ENCODE peak calls at places on chromosomes 16 and 17, in four cellular contexts. Z, B, K and J are unnamed samples.

GRCh38 chr17:58060596-58061191 is 22.5 kb upstream of the DYNLL2 start:
- DNase-seq in Z (peak), B (peak), K (no peak), J (no peak)

GRCh38 chr17:50672831-50673551 is 34.7 kb downstream of the ANKRD40 start:
- DNase-seq in Z (peak), B (no peak), K (no peak), J (no peak)

GRCh38 chr16:67825906-67826305 is 16.2 kb upstream of the THAP11 start:
- DNase-seq in Z (no peak), B (no peak), K (no peak), J (no peak)

GRCh38 chr16:77922355-77922754 is 100.0 kb upstream of the CLEC3A start:
- DNase-seq in Z (no peak), B (no peak), K (no peak), J (no peak)

GRCh38 chr16:12110361-12111107 is 134.0 kb downstream of the SNX29 start:
- DNase-seq in Z (no peak), B (no peak), K (no peak), J (no peak)

GRCh38 chr16:18800674-18801196 is 614 bp downstream of the ARL6IP1 start:
- DNase-seq in Z (no peak), B (no peak), K (no peak), J (no peak)

GRCh38 chr17:63550816-63551639 is 751 bp downstream of the DCAF7 start:
- DNase-seq in Z (no peak), B (no peak), K (no peak), J (no peak)

GRCh38 chr17:27070836-27071235 is 223.1 kb upstream of the WSB1 start:
- DNase-seq in Z (no peak), B (no peak), K (no peak), J (no peak)

GRCh38 chr16:56629531-56629930 is 2.9 kb upstream of the MT1M start:
- DNase-seq in Z (no peak), B (no peak), K (no peak), J (no peak)

GRCh38 chr16:87700406-87701065 is 65.2 kb downstream of the KLHDC4 start:
- DNase-seq in Z (no peak), B (no peak), K (no peak), J (no peak)

GRCh38 chr16:89575247-89576172 is at the start of gene CPNE7:
- DNase-seq in Z (no peak), B (no peak), K (no peak), J (no peak)

GRCh38 chr17:32722733-32723132 is 154.2 kb downstream of the MYO1D start:
- DNase-seq in Z (no peak), B (no peak), K (no peak), J (no peak)

GRCh38 chr16:24328835-24329418 is 72.8 kb downstream of the CACNG3 start:
- DNase-seq in Z (no peak), B (no peak), K (no peak), J (no peak)

GRCh38 chr16:81204794-81205680 is 33.5 kb upstream of the BCO1 start:
- DNase-seq in Z (no peak), B (no peak), K (no peak), J (no peak)

GRCh38 chr17:83133302-83134121 is 54.1 kb downstream of the METRNL start:
- DNase-seq in Z (peak), B (no peak), K (no peak), J (peak)

GRCh38 chr16:82639666-82640336 is 13.0 kb downstream of the CDH13 start:
- DNase-seq in Z (no peak), B (peak), K (no peak), J (no peak)

GRCh38 chr17:31674305-31674704 is 184.7 kb downstream of the COPRS start:
- DNase-seq in Z (no peak), B (no peak), K (no peak), J (no peak)

GRCh38 chr16:72309001-72309400 is 137.0 kb upstream of the PMFBP1 start:
- DNase-seq in Z (no peak), B (no peak), K (no peak), J (no peak)

GRCh38 chr17:17042851-17043667 is 802 bp downstream of the MPRIP start:
- DNase-seq in Z (peak), B (no peak), K (peak), J (peak)

GRCh38 chr17:69779378-69780214 is 295.4 kb upstream of the KCNJ16 start:
- DNase-seq in Z (no peak), B (no peak), K (no peak), J (no peak)

GRCh38 chr16:29877266-29877961 is 14.4 kb upstream of the CDIPT start:
- DNase-seq in Z (no peak), B (peak), K (peak), J (no peak)

DNA sequence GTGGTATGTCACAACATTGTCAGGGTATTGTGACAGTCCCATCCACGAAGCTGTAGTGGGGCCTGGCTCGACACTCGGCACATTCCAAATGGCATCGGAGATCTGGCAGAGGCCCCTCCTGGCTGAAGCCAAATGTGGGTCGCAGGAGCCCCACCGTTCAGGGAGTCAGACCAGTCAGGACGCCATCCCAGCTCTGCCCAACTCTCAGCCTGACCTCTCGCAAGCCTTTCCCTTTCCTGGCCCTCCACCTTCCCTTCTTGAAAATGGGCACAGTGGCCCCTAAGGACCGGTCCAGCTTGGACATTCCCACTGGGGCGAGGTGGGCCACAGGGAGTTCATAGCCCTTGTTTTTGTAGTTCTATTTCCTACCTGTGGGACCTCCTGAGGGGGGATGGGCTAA is 1.6 kb downstream of the NATD1 start:
- DNase-seq in Z (no peak), B (no peak), K (no peak), J (no peak)
- H3K27ac ChIP-seq in Z (peak), B (no peak), K (no peak), J (peak)

GRCh38 chr17:8151120-8151640 is 1.0 kb downstream of the PER1 start:
- DNase-seq in Z (no peak), B (peak), K (peak), J (peak)
- TF ChIP-seq CTCF in Z (peak), B (no peak), K (no peak), J (no peak)

GRCh38 chr16:4051591-4051990 is 64.7 kb downstream of the ADCY9 start:
- DNase-seq in Z (no peak), B (no peak), K (no peak), J (no peak)
- H3K27ac ChIP-seq in Z (peak), B (no peak), K (no peak), J (no peak)

GRCh38 chr17:75720656-75721462 is at the start of gene ITGB4:
- DNase-seq in Z (peak), B (peak), K (peak), J (no peak)
- TF ChIP-seq CTCF in Z (no peak), B (no peak), K (no peak), J (no peak)

DNA sequence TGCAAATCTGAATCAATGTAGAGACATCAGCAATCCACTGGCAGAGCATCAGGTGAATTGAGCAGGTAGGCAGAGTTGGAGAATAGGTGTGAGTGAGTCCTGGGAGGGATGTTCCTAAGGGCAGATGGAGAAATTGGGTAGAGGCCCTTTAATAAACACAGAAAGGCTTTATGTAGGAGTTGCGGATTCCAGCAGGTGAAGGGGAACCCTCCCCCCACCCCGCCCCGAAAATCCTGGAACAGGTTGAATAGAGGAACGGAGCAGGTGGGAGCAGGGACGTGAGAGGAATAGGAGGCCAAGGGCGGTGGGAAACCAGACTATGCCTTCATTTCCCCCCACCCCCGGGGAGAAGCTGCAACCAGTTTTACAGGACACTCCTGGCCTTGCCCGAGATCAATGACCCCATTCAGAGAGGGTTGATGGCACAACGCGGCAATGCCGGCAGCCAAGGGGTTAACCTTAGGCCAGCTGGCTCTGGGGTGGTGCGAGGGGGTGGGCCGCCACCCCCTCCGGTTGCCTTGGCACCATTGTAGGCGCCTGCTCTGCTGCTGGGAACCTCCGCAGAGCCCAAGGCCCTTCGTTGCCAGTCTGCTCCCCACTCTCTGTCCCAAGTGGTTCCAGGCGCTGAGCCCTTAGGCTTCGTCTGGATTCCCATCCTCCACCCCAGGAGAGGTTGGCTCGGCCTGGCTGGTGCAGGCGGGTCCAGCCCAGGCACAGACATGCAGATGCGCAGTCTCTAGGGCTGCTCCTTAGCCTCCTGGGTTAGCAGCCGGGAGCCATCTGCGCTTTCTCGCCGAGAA is 814 bp upstream of the RUNDC3A start:
- DNase-seq in Z (no peak), B (no peak), K (peak), J (no peak)
- H3K27ac ChIP-seq in Z (no peak), B (no peak), K (no peak), J (no peak)

GRCh38 chr17:6274310-6274709 is 160.6 kb downstream of the AIPL1 start:
- DNase-seq in Z (no peak), B (no peak), K (no peak), J (no peak)

GRCh38 chr17:6279659-6280058 is 155.3 kb downstream of the AIPL1 start:
- DNase-seq in Z (no peak), B (no peak), K (no peak), J (no peak)

DNA sequence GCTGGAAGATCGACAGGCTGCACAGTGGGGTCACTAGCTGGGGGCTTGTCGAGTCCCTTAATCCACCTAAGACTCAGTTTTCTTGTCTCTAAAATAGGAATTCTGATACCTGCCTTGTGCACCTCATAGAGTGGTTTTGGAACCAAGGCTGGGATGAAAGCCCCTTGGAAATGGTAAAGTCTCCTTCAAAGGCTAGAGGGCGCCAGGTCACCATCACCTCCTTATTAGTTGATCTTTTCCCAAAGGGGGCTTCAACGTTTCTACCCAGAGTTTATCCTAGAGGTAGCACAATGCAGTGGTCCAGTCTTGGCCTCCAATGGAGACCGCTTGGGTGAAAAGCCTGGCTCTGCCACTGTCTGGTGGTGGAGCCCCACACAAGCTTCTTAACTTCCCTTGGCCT is 158.2 kb downstream of the AIPL1 start:
- DNase-seq in Z (no peak), B (no peak), K (no peak), J (no peak)
- TF ChIP-seq CTCF in Z (no peak), B (no peak), K (no peak), J (no peak)